ENCODE peak calls at places on chromosomes 12 and 14, in five cellular contexts. One of them, this sample, is unnamed.

GRCh38 chr12:254912-255311 is 7.7 kb downstream of the SLC6A13 start:
- DNase-seq in fibroblast of mammary gland: no peak
- DNase-seq in lower lobe of right lung: no peak
- DNase-seq in foreskin fibroblast: no peak
- DNase-seq in GM12865: no peak
- DNase-seq in this sample: no peak

GRCh38 chr14:78202976-78203375 is 32.8 kb downstream of the NRXN3 start:
- DNase-seq in fibroblast of mammary gland: no peak
- DNase-seq in lower lobe of right lung: no peak
- DNase-seq in foreskin fibroblast: no peak
- DNase-seq in GM12865: no peak
- DNase-seq in this sample: no peak

GRCh38 chr12:3233813-3234212 is 156.6 kb downstream of the TSPAN9 start:
- DNase-seq in fibroblast of mammary gland: no peak
- DNase-seq in lower lobe of right lung: no peak
- DNase-seq in foreskin fibroblast: no peak
- DNase-seq in GM12865: no peak
- DNase-seq in this sample: no peak

GRCh38 chr12:11959117-11959823 is 111.5 kb upstream of the BCL2L14 start:
- DNase-seq in fibroblast of mammary gland: peak; percentile 55
- DNase-seq in lower lobe of right lung: no peak
- DNase-seq in foreskin fibroblast: peak; percentile 23
- DNase-seq in GM12865: peak; percentile 36
- DNase-seq in this sample: no peak

GRCh38 chr12:112450725-112451124 is 32.0 kb downstream of the PTPN11 start:
- DNase-seq in fibroblast of mammary gland: no peak
- DNase-seq in lower lobe of right lung: no peak
- DNase-seq in foreskin fibroblast: no peak
- DNase-seq in GM12865: no peak
- DNase-seq in this sample: no peak

GRCh38 chr12:126286203-126286602 is 1221.0 kb downstream of the AACS start:
- DNase-seq in fibroblast of mammary gland: no peak
- DNase-seq in lower lobe of right lung: no peak
- DNase-seq in foreskin fibroblast: no peak
- DNase-seq in GM12865: no peak
- DNase-seq in this sample: no peak

GRCh38 chr12:112239881-112240280 is 114.5 kb downstream of the TRAFD1 start:
- DNase-seq in fibroblast of mammary gland: no peak
- DNase-seq in lower lobe of right lung: no peak
- DNase-seq in foreskin fibroblast: no peak
- DNase-seq in GM12865: peak; percentile 6
- DNase-seq in this sample: no peak

GRCh38 chr12:3365416-3366385 is 125.3 kb upstream of the PRMT8 start:
- DNase-seq in fibroblast of mammary gland: no peak
- DNase-seq in lower lobe of right lung: peak; percentile 52
- DNase-seq in foreskin fibroblast: peak; percentile 15
- DNase-seq in GM12865: no peak
- DNase-seq in this sample: no peak

GRCh38 chr12:3355378-3355900 is 135.6 kb upstream of the PRMT8 start:
- DNase-seq in fibroblast of mammary gland: no peak
- DNase-seq in lower lobe of right lung: no peak
- DNase-seq in foreskin fibroblast: no peak
- DNase-seq in GM12865: no peak
- DNase-seq in this sample: no peak

GRCh38 chr12:89497005-89497404 is 27.6 kb downstream of the GALNT4 start:
- DNase-seq in fibroblast of mammary gland: no peak
- DNase-seq in lower lobe of right lung: no peak
- DNase-seq in foreskin fibroblast: peak; percentile 68
- DNase-seq in GM12865: no peak
- DNase-seq in this sample: no peak

GRCh38 chr14:103488960-103489359 is 33.7 kb downstream of the CKB start:
- DNase-seq in fibroblast of mammary gland: peak; percentile 33
- DNase-seq in lower lobe of right lung: no peak
- DNase-seq in foreskin fibroblast: peak; percentile 70
- DNase-seq in GM12865: no peak
- DNase-seq in this sample: peak; percentile 26

GRCh38 chr14:101970830-101971400 is 6.5 kb downstream of the DYNC1H1 start:
- DNase-seq in fibroblast of mammary gland: no peak
- DNase-seq in lower lobe of right lung: no peak
- DNase-seq in foreskin fibroblast: no peak
- DNase-seq in GM12865: no peak
- DNase-seq in this sample: no peak

GRCh38 chr14:50603565-50603964 is 43.6 kb downstream of the ATL1 start:
- DNase-seq in fibroblast of mammary gland: peak; percentile 5
- DNase-seq in lower lobe of right lung: no peak
- DNase-seq in foreskin fibroblast: no peak
- DNase-seq in GM12865: no peak
- DNase-seq in this sample: no peak

GRCh38 chr12:11508699-11509098 is 113.3 kb upstream of the PRB2 start:
- DNase-seq in fibroblast of mammary gland: peak; percentile 19
- DNase-seq in lower lobe of right lung: no peak
- DNase-seq in foreskin fibroblast: peak; percentile 4
- DNase-seq in GM12865: no peak
- DNase-seq in this sample: no peak

GRCh38 chr14:67331368-67332125 is 28.1 kb downstream of the ATP6V1D start:
- DNase-seq in fibroblast of mammary gland: no peak
- DNase-seq in lower lobe of right lung: no peak
- DNase-seq in foreskin fibroblast: peak; percentile 27
- DNase-seq in GM12865: no peak
- DNase-seq in this sample: no peak

GRCh38 chr12:84857809-84858208 is 54.8 kb downstream of the SLC6A15 start:
- DNase-seq in fibroblast of mammary gland: no peak
- DNase-seq in lower lobe of right lung: no peak
- DNase-seq in foreskin fibroblast: peak; percentile 40
- DNase-seq in GM12865: no peak
- DNase-seq in this sample: no peak

GRCh38 chr12:95446511-95446910 is 27.4 kb upstream of the METAP2 start:
- DNase-seq in fibroblast of mammary gland: peak; percentile 47
- DNase-seq in lower lobe of right lung: peak; percentile 51
- DNase-seq in foreskin fibroblast: peak; percentile 21
- DNase-seq in GM12865: no peak
- DNase-seq in this sample: no peak

GRCh38 chr14:21913759-21914158 is 240.1 kb upstream of the OR4E1 start:
- DNase-seq in fibroblast of mammary gland: peak; percentile 71
- DNase-seq in lower lobe of right lung: peak; percentile 47
- DNase-seq in foreskin fibroblast: peak; percentile 1
- DNase-seq in GM12865: peak; percentile 86
- DNase-seq in this sample: no peak

GRCh38 chr12:24860546-24860945 is 88.4 kb downstream of the BCAT1 start:
- DNase-seq in fibroblast of mammary gland: no peak
- DNase-seq in lower lobe of right lung: no peak
- DNase-seq in foreskin fibroblast: no peak
- DNase-seq in GM12865: no peak
- DNase-seq in this sample: no peak

GRCh38 chr12:130334937-130335336 is 2.8 kb upstream of the PIWIL1 start:
- DNase-seq in fibroblast of mammary gland: no peak
- DNase-seq in lower lobe of right lung: no peak
- DNase-seq in foreskin fibroblast: no peak
- DNase-seq in GM12865: no peak
- DNase-seq in this sample: no peak

GRCh38 chr14:75976838-75977237 is 5.0 kb downstream of the TGFB3 start:
- DNase-seq in fibroblast of mammary gland: no peak
- DNase-seq in lower lobe of right lung: no peak
- DNase-seq in foreskin fibroblast: peak; percentile 10
- DNase-seq in GM12865: no peak
- DNase-seq in this sample: no peak

GRCh38 chr12:80556566-80556965 is 112.5 kb downstream of the PTPRQ start:
- DNase-seq in fibroblast of mammary gland: no peak
- DNase-seq in lower lobe of right lung: no peak
- DNase-seq in foreskin fibroblast: no peak
- DNase-seq in GM12865: no peak
- DNase-seq in this sample: no peak

GRCh38 chr12:52920937-52921336 is 16.1 kb upstream of the KRT8 start:
- DNase-seq in fibroblast of mammary gland: no peak
- DNase-seq in lower lobe of right lung: no peak
- DNase-seq in foreskin fibroblast: no peak
- DNase-seq in GM12865: no peak
- DNase-seq in this sample: no peak

GRCh38 chr14:102885686-102886447 is 36.6 kb upstream of the AMN start:
- DNase-seq in fibroblast of mammary gland: no peak
- DNase-seq in lower lobe of right lung: no peak
- DNase-seq in foreskin fibroblast: no peak
- DNase-seq in GM12865: no peak
- DNase-seq in this sample: no peak

GRCh38 chr14:49959822-49960408 is 67.0 kb downstream of the ARF6 start:
- DNase-seq in fibroblast of mammary gland: no peak
- DNase-seq in lower lobe of right lung: no peak
- DNase-seq in foreskin fibroblast: no peak
- DNase-seq in GM12865: peak; percentile 82
- DNase-seq in this sample: no peak

GRCh38 chr14:99603471-99603933 is 505 bp downstream of the CCDC85C start:
- DNase-seq in fibroblast of mammary gland: peak; percentile 17
- DNase-seq in lower lobe of right lung: no peak
- DNase-seq in foreskin fibroblast: peak; percentile 58
- DNase-seq in GM12865: peak; percentile 36
- DNase-seq in this sample: no peak

GRCh38 chr12:90854136-90854689 is 100.8 kb downstream of the CCER1 start:
- DNase-seq in fibroblast of mammary gland: peak; percentile 68
- DNase-seq in lower lobe of right lung: no peak
- DNase-seq in foreskin fibroblast: peak; percentile 73
- DNase-seq in GM12865: peak; percentile 48
- DNase-seq in this sample: peak; percentile 12

GRCh38 chr12:19491863-19492262 is 52.6 kb downstream of the AEBP2 start:
- DNase-seq in fibroblast of mammary gland: no peak
- DNase-seq in lower lobe of right lung: no peak
- DNase-seq in foreskin fibroblast: peak; percentile 25
- DNase-seq in GM12865: no peak
- DNase-seq in this sample: no peak

GRCh38 chr12:6338955-6339761 is 2.7 kb downstream of the TNFRSF1A start:
- DNase-seq in fibroblast of mammary gland: no peak
- DNase-seq in lower lobe of right lung: no peak
- DNase-seq in foreskin fibroblast: peak; percentile 37
- DNase-seq in GM12865: no peak
- DNase-seq in this sample: no peak

GRCh38 chr12:11797317-11797913 is 147.9 kb downstream of the ETV6 start:
- DNase-seq in fibroblast of mammary gland: peak; percentile 15
- DNase-seq in lower lobe of right lung: no peak
- DNase-seq in foreskin fibroblast: peak; percentile 61
- DNase-seq in GM12865: no peak
- DNase-seq in this sample: peak; percentile 97

GRCh38 chr14:87261621-87262020 is 731.4 kb downstream of the GALC start:
- DNase-seq in fibroblast of mammary gland: no peak
- DNase-seq in lower lobe of right lung: no peak
- DNase-seq in foreskin fibroblast: no peak
- DNase-seq in GM12865: no peak
- DNase-seq in this sample: no peak

GRCh38 chr12:57568838-57569237 is 19.0 kb downstream of the KIF5A start:
- DNase-seq in fibroblast of mammary gland: no peak
- DNase-seq in lower lobe of right lung: no peak
- DNase-seq in foreskin fibroblast: no peak
- DNase-seq in GM12865: no peak
- DNase-seq in this sample: no peak

GRCh38 chr12:132946507-132946820 is 9.6 kb downstream of the ZNF605 start:
- DNase-seq in fibroblast of mammary gland: no peak
- DNase-seq in lower lobe of right lung: no peak
- DNase-seq in foreskin fibroblast: no peak
- DNase-seq in GM12865: no peak
- DNase-seq in this sample: no peak
- H3K4me3 ChIP-seq in fibroblast of mammary gland: no peak overlapping the region
- H3K4me3 ChIP-seq in lower lobe of right lung: no peak overlapping the region
- H3K4me3 ChIP-seq in foreskin fibroblast: no peak overlapping the region
- H3K4me3 ChIP-seq in GM12865: no peak overlapping the region
- H3K4me3 ChIP-seq in this sample: no peak overlapping the region

GRCh38 chr14:73743431-73743931 is 29.3 kb upstream of the PNMA1 start:
- DNase-seq in fibroblast of mammary gland: no peak
- DNase-seq in lower lobe of right lung: peak; percentile 77
- DNase-seq in foreskin fibroblast: peak; percentile 62
- DNase-seq in GM12865: peak; percentile 88
- DNase-seq in this sample: no peak
- H3K4me3 ChIP-seq in fibroblast of mammary gland: no peak overlapping the region
- H3K4me3 ChIP-seq in lower lobe of right lung: no peak overlapping the region
- H3K4me3 ChIP-seq in foreskin fibroblast: no peak overlapping the region
- H3K4me3 ChIP-seq in GM12865: peak overlapping the region; percentile 21
- H3K4me3 ChIP-seq in this sample: no peak overlapping the region

GRCh38 chr14:35164849-35165248 is 42.5 kb downstream of the PRORP start:
- DNase-seq in fibroblast of mammary gland: no peak
- DNase-seq in lower lobe of right lung: no peak
- DNase-seq in foreskin fibroblast: no peak
- DNase-seq in GM12865: no peak
- DNase-seq in this sample: no peak

GRCh38 chr14:35163384-35163783 is 41.0 kb downstream of the PRORP start:
- DNase-seq in fibroblast of mammary gland: no peak
- DNase-seq in lower lobe of right lung: no peak
- DNase-seq in foreskin fibroblast: no peak
- DNase-seq in GM12865: no peak
- DNase-seq in this sample: no peak

DNA sequence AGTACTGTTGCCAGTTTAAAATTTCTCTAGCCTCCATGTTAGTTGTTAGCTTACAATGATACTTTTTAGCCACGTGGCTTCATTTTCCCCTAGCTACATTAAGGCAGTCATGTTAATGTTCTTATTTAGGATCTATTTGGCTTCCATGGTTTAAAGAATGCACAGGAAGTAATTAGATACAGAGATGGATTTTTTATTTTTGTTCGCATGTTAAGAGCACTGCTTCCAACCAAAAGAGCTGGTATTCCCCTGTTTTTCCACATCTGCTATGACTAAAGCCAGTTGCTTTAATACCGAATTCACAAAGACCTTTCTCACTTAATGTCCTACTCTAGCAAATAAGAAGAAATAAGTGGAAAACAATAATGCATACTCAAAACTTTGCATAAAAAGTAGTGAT is 45.1 kb downstream of the PRORP start:
- DNase-seq in fibroblast of mammary gland: no peak
- DNase-seq in lower lobe of right lung: no peak
- DNase-seq in foreskin fibroblast: no peak
- DNase-seq in GM12865: no peak
- DNase-seq in this sample: no peak
- H3K4me3 ChIP-seq in fibroblast of mammary gland: no peak overlapping the region
- H3K4me3 ChIP-seq in lower lobe of right lung: no peak overlapping the region
- H3K4me3 ChIP-seq in foreskin fibroblast: no peak overlapping the region
- H3K4me3 ChIP-seq in GM12865: no peak overlapping the region
- H3K4me3 ChIP-seq in this sample: no peak overlapping the region

GRCh38 chr14:95142208-95142607 is 15.1 kb downstream of the DICER1 start:
- DNase-seq in fibroblast of mammary gland: no peak
- DNase-seq in lower lobe of right lung: no peak
- DNase-seq in foreskin fibroblast: no peak
- DNase-seq in GM12865: no peak
- DNase-seq in this sample: no peak
- H3K4me3 ChIP-seq in fibroblast of mammary gland: no peak overlapping the region
- H3K4me3 ChIP-seq in lower lobe of right lung: no peak overlapping the region
- H3K4me3 ChIP-seq in foreskin fibroblast: no peak overlapping the region
- H3K4me3 ChIP-seq in GM12865: no peak overlapping the region
- H3K4me3 ChIP-seq in this sample: no peak overlapping the region

GRCh38 chr12:120229071-120229582 is 28.2 kb upstream of the RPLP0 start:
- DNase-seq in fibroblast of mammary gland: no peak
- DNase-seq in lower lobe of right lung: no peak
- DNase-seq in foreskin fibroblast: no peak
- DNase-seq in GM12865: no peak
- DNase-seq in this sample: no peak
- H3K4me3 ChIP-seq in fibroblast of mammary gland: no peak overlapping the region
- H3K4me3 ChIP-seq in lower lobe of right lung: peak overlapping the region; percentile 33
- H3K4me3 ChIP-seq in foreskin fibroblast: peak overlapping the region; percentile 10
- H3K4me3 ChIP-seq in GM12865: no peak overlapping the region
- H3K4me3 ChIP-seq in this sample: no peak overlapping the region

This sample was measured in AG04449.